ENCODE peak calls at places on chromosome 7, in six cellular contexts. One of them, this sample, is unnamed.

GRCh38 chr7:139354729-139355128 is 5.0 kb upstream of the LUC7L2 start:
- DNase-seq in testis: no peak
- DNase-seq in uterus: no peak
- DNase-seq in breast epithelium: no peak
- DNase-seq in tibial nerve: no peak
- DNase-seq in IMR-90: no peak
- DNase-seq in this sample: no peak

GRCh38 chr7:99772565-99772964 is 11.4 kb downstream of the CYP3A4 start:
- DNase-seq in IMR-90: no peak
- DNase-seq in tibial nerve: no peak
- DNase-seq in testis: no peak
- DNase-seq in breast epithelium: no peak
- DNase-seq in uterus: no peak
- DNase-seq in this sample: no peak

GRCh38 chr7:2541291-2542010 is 13.9 kb downstream of the BRAT1 start:
- DNase-seq in tibial nerve: no peak
- DNase-seq in breast epithelium: no peak
- DNase-seq in uterus: no peak
- DNase-seq in IMR-90: no peak
- DNase-seq in testis: no peak
- DNase-seq in this sample: peak

GRCh38 chr7:130387628-130388403 is 7.5 kb downstream of the CPA1 start:
- DNase-seq in testis: no peak
- DNase-seq in IMR-90: peak
- DNase-seq in uterus: no peak
- DNase-seq in tibial nerve: no peak
- DNase-seq in breast epithelium: no peak
- DNase-seq in this sample: no peak

GRCh38 chr7:47743898-47744612 is 162.1 kb upstream of the TNS3 start:
- DNase-seq in breast epithelium: no peak
- DNase-seq in tibial nerve: no peak
- DNase-seq in IMR-90: no peak
- DNase-seq in uterus: no peak
- DNase-seq in testis: no peak
- DNase-seq in this sample: no peak

GRCh38 chr7:81075150-81075549 is 156.3 kb upstream of the SEMA3C start:
- DNase-seq in breast epithelium: no peak
- DNase-seq in IMR-90: peak
- DNase-seq in tibial nerve: no peak
- DNase-seq in uterus: no peak
- DNase-seq in testis: no peak
- DNase-seq in this sample: no peak

GRCh38 chr7:55018361-55019328 is at the start of gene EGFR:
- DNase-seq in breast epithelium: peak
- DNase-seq in tibial nerve: peak
- DNase-seq in IMR-90: peak
- DNase-seq in testis: peak
- DNase-seq in uterus: peak
- DNase-seq in this sample: peak

GRCh38 chr7:149834601-149835000 is 3.6 kb upstream of the ZNF862 start:
- DNase-seq in breast epithelium: no peak
- DNase-seq in uterus: no peak
- DNase-seq in testis: no peak
- DNase-seq in IMR-90: no peak
- DNase-seq in tibial nerve: no peak
- DNase-seq in this sample: no peak

GRCh38 chr7:37421820-37422219 is 26.8 kb downstream of the ELMO1 start:
- DNase-seq in breast epithelium: no peak
- DNase-seq in tibial nerve: peak
- DNase-seq in IMR-90: no peak
- DNase-seq in uterus: peak
- DNase-seq in testis: no peak
- DNase-seq in this sample: no peak

GRCh38 chr7:29035044-29035740 is 77.1 kb upstream of the TRIL start:
- DNase-seq in breast epithelium: no peak
- DNase-seq in tibial nerve: no peak
- DNase-seq in IMR-90: peak
- DNase-seq in testis: no peak
- DNase-seq in uterus: no peak
- DNase-seq in this sample: no peak

GRCh38 chr7:2612445-2613112 is 19.2 kb upstream of the TTYH3 start:
- DNase-seq in tibial nerve: no peak
- DNase-seq in uterus: no peak
- DNase-seq in testis: peak
- DNase-seq in IMR-90: no peak
- DNase-seq in breast epithelium: no peak
- DNase-seq in this sample: no peak

GRCh38 chr7:128713794-128714193 is 25.4 kb upstream of the CALU start:
- DNase-seq in IMR-90: peak
- DNase-seq in tibial nerve: no peak
- DNase-seq in testis: no peak
- DNase-seq in uterus: no peak
- DNase-seq in breast epithelium: no peak
- DNase-seq in this sample: no peak

GRCh38 chr7:33185786-33186185 is 56.4 kb downstream of the BBS9 start:
- DNase-seq in tibial nerve: no peak
- DNase-seq in uterus: no peak
- DNase-seq in breast epithelium: no peak
- DNase-seq in IMR-90: peak
- DNase-seq in testis: no peak
- DNase-seq in this sample: no peak

GRCh38 chr7:151993977-151994676 is 31.3 kb upstream of the GALNT11 start:
- DNase-seq in breast epithelium: no peak
- DNase-seq in tibial nerve: no peak
- DNase-seq in testis: no peak
- DNase-seq in uterus: no peak
- DNase-seq in IMR-90: no peak
- DNase-seq in this sample: no peak

GRCh38 chr7:158096582-158096981 is 491.0 kb downstream of the PTPRN2 start:
- DNase-seq in breast epithelium: no peak
- DNase-seq in tibial nerve: no peak
- DNase-seq in IMR-90: no peak
- DNase-seq in uterus: no peak
- DNase-seq in testis: no peak
- DNase-seq in this sample: peak

GRCh38 chr7:45599851-45600706 is 25.9 kb downstream of the ADCY1 start:
- DNase-seq in IMR-90: no peak
- DNase-seq in testis: no peak
- DNase-seq in uterus: no peak
- DNase-seq in breast epithelium: peak
- DNase-seq in tibial nerve: no peak
- DNase-seq in this sample: no peak

GRCh38 chr7:23009303-23009702 is 4.6 kb downstream of the HYCC1 start:
- DNase-seq in IMR-90: no peak
- DNase-seq in breast epithelium: no peak
- DNase-seq in uterus: no peak
- DNase-seq in testis: no peak
- DNase-seq in tibial nerve: no peak
- DNase-seq in this sample: no peak

GRCh38 chr7:113086431-113086888 is at the start of gene GPR85:
- DNase-seq in testis: peak
- DNase-seq in uterus: peak
- DNase-seq in IMR-90: peak
- DNase-seq in breast epithelium: no peak
- DNase-seq in tibial nerve: peak
- DNase-seq in this sample: no peak

GRCh38 chr7:11620822-11621395 is 211.1 kb downstream of the THSD7A start:
- DNase-seq in IMR-90: no peak
- DNase-seq in testis: no peak
- DNase-seq in tibial nerve: no peak
- DNase-seq in uterus: no peak
- DNase-seq in breast epithelium: no peak
- DNase-seq in this sample: no peak

GRCh38 chr7:6162650-6163366 is 109.6 kb downstream of the CYTH3 start:
- DNase-seq in breast epithelium: no peak
- DNase-seq in IMR-90: no peak
- DNase-seq in uterus: no peak
- DNase-seq in tibial nerve: no peak
- DNase-seq in testis: no peak
- DNase-seq in this sample: no peak

GRCh38 chr7:64312826-64313225 is 935 bp upstream of the ZNF736 start:
- DNase-seq in IMR-90: no peak
- DNase-seq in breast epithelium: no peak
- DNase-seq in tibial nerve: no peak
- DNase-seq in uterus: no peak
- DNase-seq in testis: no peak
- DNase-seq in this sample: peak

GRCh38 chr7:36116347-36117200 is 36.5 kb upstream of the EEPD1 start:
- DNase-seq in testis: no peak
- DNase-seq in IMR-90: no peak
- DNase-seq in uterus: no peak
- DNase-seq in breast epithelium: no peak
- DNase-seq in tibial nerve: no peak
- DNase-seq in this sample: no peak

GRCh38 chr7:41207141-41207540 is 495.7 kb downstream of the INHBA start:
- DNase-seq in uterus: no peak
- DNase-seq in IMR-90: no peak
- DNase-seq in testis: no peak
- DNase-seq in breast epithelium: no peak
- DNase-seq in tibial nerve: no peak
- DNase-seq in this sample: no peak

GRCh38 chr7:158885624-158886023 is 29.3 kb downstream of the DYNC2I1 start:
- DNase-seq in tibial nerve: no peak
- DNase-seq in IMR-90: peak
- DNase-seq in breast epithelium: no peak
- DNase-seq in testis: no peak
- DNase-seq in uterus: no peak
- DNase-seq in this sample: no peak

GRCh38 chr7:1697499-1698125 is 27.5 kb downstream of the ELFN1 start:
- DNase-seq in tibial nerve: no peak
- DNase-seq in breast epithelium: peak
- DNase-seq in IMR-90: no peak
- DNase-seq in testis: no peak
- DNase-seq in uterus: peak
- DNase-seq in this sample: no peak

GRCh38 chr7:129576138-129576537 is 35.4 kb upstream of the NRF1 start:
- DNase-seq in tibial nerve: no peak
- DNase-seq in uterus: no peak
- DNase-seq in IMR-90: peak
- DNase-seq in testis: no peak
- DNase-seq in breast epithelium: no peak
- DNase-seq in this sample: no peak

GRCh38 chr7:98223351-98223897 is 12.2 kb downstream of the BHLHA15 start:
- DNase-seq in testis: no peak
- DNase-seq in tibial nerve: no peak
- DNase-seq in IMR-90: no peak
- DNase-seq in breast epithelium: no peak
- DNase-seq in uterus: no peak
- DNase-seq in this sample: no peak

GRCh38 chr7:42236266-42237161 is 495 bp downstream of the GLI3 start:
- DNase-seq in breast epithelium: no peak
- DNase-seq in testis: peak
- DNase-seq in uterus: peak
- DNase-seq in IMR-90: peak
- DNase-seq in tibial nerve: no peak
- DNase-seq in this sample: peak
- TF ChIP-seq POLR2A in breast epithelium: no peak
- TF ChIP-seq POLR2A in testis: no peak
- TF ChIP-seq POLR2A in uterus: peak
- TF ChIP-seq POLR2A in IMR-90: no peak
- TF ChIP-seq POLR2A in tibial nerve: no peak
- TF ChIP-seq POLR2A in this sample: peak

GRCh38 chr7:126702242-126703016 is 550.3 kb downstream of the GRM8 start:
- DNase-seq in breast epithelium: no peak
- DNase-seq in testis: no peak
- DNase-seq in uterus: no peak
- DNase-seq in tibial nerve: no peak
- DNase-seq in IMR-90: no peak
- DNase-seq in this sample: no peak

GRCh38 chr7:126698446-126698845 is 554.3 kb downstream of the GRM8 start:
- DNase-seq in testis: no peak
- DNase-seq in tibial nerve: no peak
- DNase-seq in breast epithelium: no peak
- DNase-seq in uterus: no peak
- DNase-seq in IMR-90: no peak
- DNase-seq in this sample: no peak

GRCh38 chr7:126699707-126700106 is 553.0 kb downstream of the GRM8 start:
- DNase-seq in uterus: no peak
- DNase-seq in breast epithelium: no peak
- DNase-seq in tibial nerve: no peak
- DNase-seq in IMR-90: no peak
- DNase-seq in testis: no peak
- DNase-seq in this sample: no peak

GRCh38 chr7:126698909-126699308 is 553.8 kb downstream of the GRM8 start:
- DNase-seq in testis: no peak
- DNase-seq in tibial nerve: no peak
- DNase-seq in uterus: no peak
- DNase-seq in breast epithelium: no peak
- DNase-seq in IMR-90: no peak
- DNase-seq in this sample: no peak

GRCh38 chr7:126700807-126701604 is 551.7 kb downstream of the GRM8 start:
- DNase-seq in tibial nerve: no peak
- DNase-seq in IMR-90: peak
- DNase-seq in testis: no peak
- DNase-seq in uterus: no peak
- DNase-seq in breast epithelium: no peak
- DNase-seq in this sample: no peak
- H3K4me3 ChIP-seq in tibial nerve: no peak
- H3K4me3 ChIP-seq in IMR-90: no peak
- H3K4me3 ChIP-seq in testis: no peak
- H3K4me3 ChIP-seq in uterus: no peak
- H3K4me3 ChIP-seq in breast epithelium: no peak
- H3K4me3 ChIP-seq in this sample: no peak

GRCh38 chr7:96534221-96534620 is 175.4 kb downstream of the SEM1 start:
- DNase-seq in IMR-90: no peak
- DNase-seq in tibial nerve: no peak
- DNase-seq in testis: no peak
- DNase-seq in breast epithelium: no peak
- DNase-seq in uterus: no peak
- DNase-seq in this sample: no peak
- TF ChIP-seq POLR2A in IMR-90: no peak
- TF ChIP-seq POLR2A in tibial nerve: no peak
- TF ChIP-seq POLR2A in testis: no peak
- TF ChIP-seq POLR2A in breast epithelium: no peak
- TF ChIP-seq POLR2A in uterus: no peak
- TF ChIP-seq POLR2A in this sample: no peak

GRCh38 chr7:17611611-17612010 is 313.2 kb downstream of the AHR start:
- DNase-seq in testis: no peak
- DNase-seq in IMR-90: peak
- DNase-seq in uterus: no peak
- DNase-seq in tibial nerve: no peak
- DNase-seq in breast epithelium: no peak
- DNase-seq in this sample: no peak
- H3K4me3 ChIP-seq in testis: no peak
- H3K4me3 ChIP-seq in IMR-90: no peak
- H3K4me3 ChIP-seq in uterus: no peak
- H3K4me3 ChIP-seq in tibial nerve: no peak
- H3K4me3 ChIP-seq in breast epithelium: no peak
- H3K4me3 ChIP-seq in this sample: no peak